ENCODE peak calls at places on chromosomes 16 and 17, in four cellular contexts. R, P, E and A are unnamed samples. For H3K4me1, the result is how much of the 10 kb centered on the place peaks cover.

GRCh38 chr17:70855401-70856054 is 686.2 kb downstream of the KCNJ2 start:
- DNase-seq in R (no peak), E (no peak), P (no peak), A (peak)

GRCh38 chr17:17516315-17516930 is 20.2 kb upstream of the RASD1 start:
- DNase-seq in P (no peak), R (no peak), E (no peak), A (no peak)

GRCh38 chr17:79946352-79947231 is 89.1 kb downstream of the TBC1D16 start:
- DNase-seq in E (peak), R (peak), P (no peak), A (no peak)

GRCh38 chr17:7856081-7856791 is 1.1 kb downstream of the NAA38 start:
- DNase-seq in E (peak), P (peak), R (peak), A (peak)

GRCh38 chr16:2003827-2004641 is 5.6 kb downstream of the ZNF598 start:
- DNase-seq in P (peak), R (peak), E (peak), A (peak)

GRCh38 chr17:82297804-82298537 is 19.4 kb downstream of the CD7 start:
- DNase-seq in P (peak), E (peak), R (peak), A (peak)

GRCh38 chr16:83838151-83838550 is 30.4 kb downstream of the HSBP1 start:
- DNase-seq in E (no peak), P (no peak), R (no peak), A (no peak)

GRCh38 chr16:77307764-77308561 is 108.8 kb downstream of the SYCE1L start:
- DNase-seq in P (no peak), R (no peak), E (no peak), A (peak)

GRCh38 chr17:80892900-80893603 is 98.6 kb upstream of the CHMP6 start:
- DNase-seq in P (peak), R (no peak), E (no peak), A (peak)

GRCh38 chr16:53598513-53599266 is 95.7 kb upstream of the AKTIP start:
- DNase-seq in E (no peak), P (no peak), R (no peak), A (no peak)

GRCh38 chr17:50043290-50044148 is 12.4 kb upstream of the ITGA3 start:
- DNase-seq in R (peak), P (no peak), E (no peak), A (peak)

GRCh38 chr17:15463363-15463762 is 4.1 kb downstream of the CDRT4 start:
- DNase-seq in E (peak), P (peak), R (peak), A (peak)

GRCh38 chr17:17139972-17140589 is 66.1 kb downstream of the PLD6 start:
- DNase-seq in E (no peak), P (no peak), R (peak), A (no peak)

GRCh38 chr16:30875881-30876791 is 17.7 kb downstream of the BCL7C start:
- DNase-seq in R (no peak), P (peak), E (no peak), A (no peak)

GRCh38 chr16:2190002-2190658 is 6.3 kb downstream of the CASKIN1 start:
- DNase-seq in E (no peak), R (no peak), P (no peak), A (no peak)

GRCh38 chr17:81865733-81866439 is 5.3 kb downstream of the ARHGDIA start:
- DNase-seq in E (no peak), P (no peak), R (no peak), A (peak)

GRCh38 chr16:69404275-69404805 is 18.5 kb upstream of the TERF2 start:
- DNase-seq in R (no peak), P (peak), E (no peak), A (no peak)

GRCh38 chr16:7849891-7850290 is 517.2 kb downstream of the RBFOX1 start:
- DNase-seq in P (no peak), R (no peak), E (no peak), A (no peak)

GRCh38 chr17:77959926-77960521 is 1.5 kb downstream of the TNRC6C start:
- DNase-seq in E (no peak), P (peak), R (no peak), A (no peak)

GRCh38 chr17:2566056-2566455 is 27.4 kb upstream of the PAFAH1B1 start:
- DNase-seq in E (no peak), R (no peak), P (no peak), A (no peak)

GRCh38 chr17:2563061-2563460 is 30.4 kb upstream of the PAFAH1B1 start:
- DNase-seq in P (no peak), R (peak), E (no peak), A (no peak)

GRCh38 chr17:2562162-2562858 is 31.1 kb upstream of the PAFAH1B1 start:
- DNase-seq in P (no peak), E (no peak), R (no peak), A (no peak)

GRCh38 chr17:2563543-2563942 is 29.9 kb upstream of the PAFAH1B1 start:
- DNase-seq in R (no peak), P (no peak), E (no peak), A (no peak)

GRCh38 chr17:2564876-2565275 is 28.6 kb upstream of the PAFAH1B1 start:
- DNase-seq in E (no peak), P (no peak), R (no peak), A (peak)
- H3K4me1 ChIP-seq in E (under half), P (under half), R (under half), A (under half)

GRCh38 chr17:60082946-60083471 is 4.3 kb upstream of the HEATR6 start:
- DNase-seq in R (no peak), P (no peak), E (no peak), A (no peak)
- H3K4me1 ChIP-seq in R (under half), P (half or more), E (under half), A (under half)

DNA sequence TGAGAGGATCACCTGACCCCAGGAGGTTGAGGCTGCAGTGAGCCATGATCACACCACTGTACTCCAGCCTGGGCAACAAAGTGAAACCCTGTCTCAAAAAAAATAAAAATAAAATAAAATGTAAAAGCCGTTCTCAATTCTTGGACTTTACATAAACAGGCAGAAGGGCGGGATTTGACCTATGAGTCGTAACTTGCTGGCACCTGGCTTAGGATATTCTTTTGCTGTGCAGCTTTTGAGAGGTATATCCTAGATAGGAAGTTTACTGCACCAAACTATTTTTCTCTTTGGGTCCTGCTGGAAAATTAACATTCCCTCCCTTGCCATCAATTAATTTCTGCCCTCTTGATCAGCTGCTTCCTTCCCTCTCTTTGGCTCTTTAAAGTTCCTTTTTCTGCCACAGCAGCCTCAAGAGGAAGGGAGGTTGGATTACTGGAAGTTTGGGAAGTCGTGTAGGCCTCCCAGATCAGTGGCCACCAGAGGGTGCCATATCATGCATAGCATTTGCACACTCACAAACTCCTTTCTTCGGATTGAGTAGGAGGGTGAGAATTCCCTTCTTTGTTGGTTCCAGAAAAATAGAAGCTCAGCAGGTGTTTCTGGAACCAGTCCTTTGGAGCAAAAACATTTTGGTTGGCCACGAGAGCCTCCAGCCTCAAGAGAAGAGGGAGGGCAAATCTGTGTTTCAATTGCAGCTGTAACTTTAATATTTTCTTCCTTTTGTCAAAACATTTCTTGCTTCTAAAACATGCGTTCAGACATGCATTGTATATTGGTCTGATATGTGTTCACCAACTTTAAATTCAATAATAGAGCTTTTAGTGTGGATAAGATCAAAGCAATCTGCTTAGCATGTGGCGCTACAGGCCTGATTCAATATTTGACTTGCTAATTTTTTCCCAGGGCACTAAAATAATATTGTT is 147.3 kb downstream of the CCDC182 start:
- DNase-seq in E (peak), R (peak), P (peak), A (peak)
- H3K4me1 ChIP-seq in E (under half), R (under half), P (under half), A (under half)

DNA sequence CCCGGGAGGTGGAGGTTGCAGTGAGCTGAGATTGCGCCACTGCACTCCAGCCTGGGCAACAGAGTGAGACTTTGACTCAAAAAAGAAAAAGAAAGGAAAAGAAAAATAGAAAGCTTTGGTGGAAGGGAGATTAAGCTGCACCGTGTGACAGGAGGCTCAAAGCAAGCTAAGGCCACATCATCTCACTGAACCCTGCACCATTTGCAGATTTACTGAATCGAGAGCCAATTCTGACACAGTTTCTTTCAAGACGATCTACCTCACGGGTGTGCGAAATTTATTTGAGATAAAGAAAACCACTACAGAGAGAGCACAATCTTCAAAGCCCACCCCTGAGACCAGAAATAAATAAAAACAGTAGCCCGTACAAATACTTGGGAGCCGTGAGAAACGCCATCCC is 49.6 kb downstream of the RTN4RL1 start:
- DNase-seq in R (no peak), E (no peak), P (no peak), A (no peak)
- H3K4me1 ChIP-seq in R (under half), E (under half), P (under half), A (under half)

DNA sequence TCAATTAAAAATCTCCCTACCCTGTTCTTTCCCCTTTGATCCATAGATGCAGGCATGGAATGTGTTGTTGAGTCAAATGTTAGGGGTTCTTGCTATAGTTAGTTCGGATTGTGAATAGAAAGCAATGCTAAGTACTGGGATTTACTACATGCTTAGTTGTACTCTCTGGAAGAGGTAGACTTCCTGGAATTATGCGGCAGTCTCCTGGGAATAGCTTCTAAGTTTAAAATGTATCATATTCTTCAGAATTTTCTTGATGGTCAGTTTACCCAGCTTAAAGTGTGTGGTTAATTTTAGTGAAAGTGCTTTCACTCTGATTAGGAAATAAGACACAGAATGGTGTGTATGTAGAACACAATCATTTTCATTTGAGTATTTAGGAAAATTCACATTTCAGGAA is 3.5 kb downstream of the CLTC start:
- DNase-seq in R (no peak), P (peak), E (no peak), A (no peak)
- H3K4me1 ChIP-seq in R (under half), P (half or more), E (under half), A (under half)

GRCh38 chr16:89408315-89408714 is 82.0 kb downstream of the ANKRD11 start:
- DNase-seq in P (no peak), R (no peak), E (no peak), A (no peak)
- H3K4me1 ChIP-seq in P (half or more), R (under half), E (under half), A (under half)

GRCh38 chr17:28895794-28896447 is 1.6 kb downstream of the FLOT2 start:
- DNase-seq in E (no peak), P (peak), R (peak), A (no peak)
- H3K4me1 ChIP-seq in E (under half), P (under half), R (under half), A (under half)

GRCh38 chr17:3955373-3955978 is 8.8 kb downstream of the ATP2A3 start:
- DNase-seq in E (no peak), P (no peak), R (no peak), A (no peak)
- H3K4me1 ChIP-seq in E (under half), P (under half), R (under half), A (under half)

DNA sequence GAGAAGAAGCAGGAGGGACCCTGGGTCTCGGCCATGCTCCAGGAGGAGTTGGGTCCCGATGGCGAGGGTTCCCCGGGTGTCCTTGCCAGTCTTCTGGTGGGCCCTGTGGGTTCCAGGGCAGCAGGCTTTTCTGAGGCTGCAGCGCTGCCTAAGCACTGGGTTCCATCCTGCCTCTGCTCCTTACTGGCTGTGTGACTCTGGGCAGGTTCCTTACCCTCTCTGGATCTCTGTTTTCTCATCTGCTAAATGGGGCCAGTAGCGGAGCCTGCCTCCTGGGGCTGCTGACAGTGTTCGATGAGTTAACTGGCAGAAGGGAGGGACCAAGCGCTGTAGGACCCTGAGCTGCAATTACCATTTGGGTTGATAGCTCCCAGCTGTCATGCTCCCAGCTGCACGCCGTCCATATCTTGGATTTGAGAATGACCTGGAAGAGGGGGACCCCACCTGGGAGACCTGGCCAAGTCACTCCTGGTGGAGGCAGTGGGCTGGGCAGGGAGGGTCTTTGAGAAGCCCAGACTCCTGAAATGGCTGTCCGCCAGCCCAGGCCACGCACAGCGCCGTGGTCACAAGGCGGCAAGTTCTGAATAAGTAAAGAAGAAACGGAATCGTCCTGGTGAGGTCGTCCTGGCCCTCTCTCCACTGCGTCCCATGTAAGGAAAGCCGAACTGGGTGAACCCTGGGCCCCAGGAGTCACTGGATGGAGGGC is 47.2 kb upstream of the GSE1 start:
- DNase-seq in E (no peak), P (no peak), R (no peak), A (no peak)
- H3K4me1 ChIP-seq in E (under half), P (half or more), R (under half), A (under half)